ENCODE peak calls at places on chromosomes 11 and 22, in five cellular contexts. X is HL-60, C is thoracic aorta, R is lower leg skin, O is RWPE1. M is an unnamed sample.

GRCh38 chr11:78100276-78101040 is 20.8 kb upstream of the NDUFC2 start:
- DNase-seq in O (no peak), R (no peak), X (no peak), C (no peak), M (no peak)

GRCh38 chr11:120216426-120217102 is 5.7 kb downstream of the OAF start:
- DNase-seq in R (no peak), X (no peak), O (no peak), C (no peak), M (no peak)

GRCh38 chr11:9688716-9689511 is 25.0 kb downstream of the SWAP70 start:
- DNase-seq in X (no peak), C (no peak), O (peak; percentile 47), R (no peak), M (peak; percentile 57)

GRCh38 chr11:107508201-107508857 is 50.7 kb upstream of the CWF19L2 start:
- DNase-seq in R (no peak), O (no peak), C (no peak), X (no peak), M (no peak)

GRCh38 chr11:35118906-35119305 is 20.1 kb upstream of the CD44 start:
- DNase-seq in C (no peak), R (no peak), X (no peak), O (no peak), M (no peak)

GRCh38 chr22:48456449-48456848 is 1371.2 kb downstream of the BRD1 start:
- DNase-seq in C (no peak), X (no peak), R (no peak), O (no peak), M (no peak)

GRCh38 chr11:68667511-68668253 is 16.7 kb upstream of the GAL start:
- DNase-seq in C (no peak), X (no peak), O (no peak), R (no peak), M (no peak)

GRCh38 chr11:102062106-102062505 is 14.9 kb downstream of the CFAP300 start:
- DNase-seq in R (no peak), C (no peak), O (no peak), X (no peak), M (no peak)

GRCh38 chr11:26905368-26905767 is 88.5 kb upstream of the FIBIN start:
- DNase-seq in X (no peak), R (no peak), C (no peak), O (peak; percentile 7), M (no peak)

GRCh38 chr22:37782340-37783168 is 25.2 kb upstream of the GCAT start:
- DNase-seq in X (no peak), O (no peak), R (no peak), C (no peak), M (no peak)

GRCh38 chr11:133894956-133895549 is 49.7 kb upstream of the SPATA19 start:
- DNase-seq in O (no peak), C (no peak), R (peak; percentile 39), X (no peak), M (no peak)

GRCh38 chr11:76667271-76667818 is 3.2 kb downstream of the LRRC32 start:
- DNase-seq in C (no peak), R (peak; percentile 78), O (no peak), X (no peak), M (peak; percentile 22)

GRCh38 chr22:39723899-39724351 is 153.4 kb downstream of the CACNA1I start:
- DNase-seq in C (no peak), R (peak; percentile 78), X (no peak), O (peak; percentile 25), M (no peak)

GRCh38 chr11:46279393-46280099 is 2.1 kb downstream of the CREB3L1 start:
- DNase-seq in C (no peak), R (no peak), O (no peak), X (no peak), M (no peak)

GRCh38 chr22:29907753-29908515 is 25.0 kb downstream of the MTMR3 start:
- DNase-seq in X (peak; percentile 28), R (peak; percentile 89), O (peak; percentile 82), C (peak; percentile 36), M (peak; percentile 75)

GRCh38 chr22:31248965-31249940 is 37.2 kb downstream of the LIMK2 start:
- DNase-seq in C (no peak), O (no peak), R (no peak), X (no peak), M (no peak)

GRCh38 chr22:46134111-46134705 is 16.1 kb upstream of the PPARA start:
- DNase-seq in C (no peak), X (no peak), R (no peak), O (no peak), M (peak; percentile 43)

GRCh38 chr22:29253561-29254282 is 14.1 kb downstream of the RHBDD3 start:
- DNase-seq in X (no peak), O (no peak), C (no peak), R (peak; percentile 78), M (no peak)

GRCh38 chr11:3010004-3010403 is 17.9 kb upstream of the NAP1L4 start:
- DNase-seq in C (no peak), O (no peak), X (no peak), R (no peak), M (no peak)

GRCh38 chr11:128890543-128891409 is at the start of gene KCNJ5:
- DNase-seq in O (peak; percentile 34), C (no peak), R (no peak), X (no peak), M (no peak)

GRCh38 chr11:109590782-109591181 is 168.8 kb downstream of the C11orf87 start:
- DNase-seq in O (no peak), X (no peak), R (no peak), C (no peak), M (no peak)

GRCh38 chr11:96506041-96506440 is 116.2 kb downstream of the JRKL start:
- DNase-seq in C (no peak), X (no peak), O (no peak), R (no peak), M (no peak)

GRCh38 chr11:106276859-106277436 is 199.5 kb downstream of the AASDHPPT start:
- DNase-seq in O (peak; percentile 11), C (no peak), R (no peak), X (no peak), M (no peak)

GRCh38 chr11:28526406-28526751 is 418.2 kb downstream of the METTL15 start:
- DNase-seq in C (no peak), O (no peak), R (no peak), X (no peak), M (no peak)

DNA sequence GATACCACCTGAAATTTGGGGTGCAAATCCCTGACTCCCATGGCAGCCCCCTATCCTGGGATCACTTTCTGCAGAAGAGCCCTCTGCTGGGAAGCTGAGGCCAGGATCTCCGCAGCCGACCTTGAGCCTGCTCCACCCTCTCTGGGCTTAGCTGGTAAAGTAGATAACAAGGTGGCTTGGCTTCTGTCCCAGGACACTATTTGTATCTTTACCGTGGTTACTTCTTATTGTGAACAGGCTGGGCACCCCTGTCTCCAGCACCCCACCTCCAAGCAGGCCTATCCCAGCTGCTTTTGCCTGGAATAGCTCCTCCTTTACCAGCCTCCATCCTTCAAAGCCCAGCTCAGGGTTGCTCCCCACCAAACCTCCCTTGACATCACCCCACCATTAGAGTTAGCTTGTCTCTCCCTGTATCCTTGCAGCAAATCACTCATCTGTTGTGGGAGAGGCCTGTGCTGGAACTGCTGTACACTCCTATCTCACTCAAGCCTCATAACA is 35.2 kb upstream of the P2RY2 start:
- DNase-seq in X (no peak), O (no peak), R (no peak), C (no peak), M (no peak)
- TF ChIP-seq CTCF in X (no peak), O (no peak), R (no peak), C (no peak), M (no peak)

DNA sequence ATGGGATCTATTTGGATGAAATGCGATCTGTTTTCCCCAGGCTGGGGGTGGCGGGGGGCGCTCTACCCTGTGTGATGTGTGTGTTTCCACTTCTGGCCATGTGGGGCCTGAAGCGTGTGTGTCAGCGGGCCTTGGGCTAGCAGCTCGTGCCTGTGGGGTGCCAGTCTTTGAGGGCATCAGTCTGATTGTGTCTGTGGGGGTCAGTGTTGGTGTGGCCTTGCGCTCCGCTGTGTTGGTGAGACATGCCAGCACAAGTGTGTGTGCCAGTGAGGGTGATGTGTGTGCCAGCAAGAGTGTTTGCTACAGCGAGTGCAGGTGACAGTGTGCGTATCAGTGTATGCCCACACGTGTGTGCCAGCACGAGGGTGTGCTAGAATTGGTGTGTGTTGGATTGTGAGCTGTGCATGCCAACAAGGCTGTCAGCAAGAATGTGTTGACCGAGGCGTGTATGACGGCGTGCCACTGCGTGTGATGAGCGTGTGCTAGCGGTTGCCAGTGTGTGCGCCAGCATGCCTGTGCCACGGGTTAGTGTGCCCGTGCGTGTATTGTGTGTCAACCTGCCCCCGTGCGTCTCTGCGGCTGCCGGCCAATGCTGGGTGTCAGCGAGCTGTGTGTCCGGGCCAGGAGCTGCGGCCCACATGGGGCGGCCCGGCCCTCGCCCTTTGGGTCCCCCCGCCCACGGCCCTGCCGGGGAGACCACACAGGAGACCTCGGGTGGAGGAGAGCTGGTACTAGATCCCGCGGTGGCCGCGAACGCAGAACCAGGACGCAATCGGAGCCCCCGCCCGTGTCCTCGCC is 519 bp downstream of the ARRB1 start:
- DNase-seq in C (no peak), O (no peak), X (peak; percentile 51), R (peak; percentile 93), M (peak; percentile 62)
- TF ChIP-seq CTCF in C (no peak), O (no peak), X (no peak), R (no peak), M (peak; percentile 20)

GRCh38 chr22:25048659-25049657 is 96.4 kb downstream of the KIAA1671 start:
- DNase-seq in X (peak; percentile 26), R (peak; percentile 92), O (peak; percentile 54), C (no peak), M (no peak)
- TF ChIP-seq CTCF in X (peak; percentile 73), R (no peak), O (peak; percentile 85), C (peak; percentile 94), M (peak; percentile 86)

DNA sequence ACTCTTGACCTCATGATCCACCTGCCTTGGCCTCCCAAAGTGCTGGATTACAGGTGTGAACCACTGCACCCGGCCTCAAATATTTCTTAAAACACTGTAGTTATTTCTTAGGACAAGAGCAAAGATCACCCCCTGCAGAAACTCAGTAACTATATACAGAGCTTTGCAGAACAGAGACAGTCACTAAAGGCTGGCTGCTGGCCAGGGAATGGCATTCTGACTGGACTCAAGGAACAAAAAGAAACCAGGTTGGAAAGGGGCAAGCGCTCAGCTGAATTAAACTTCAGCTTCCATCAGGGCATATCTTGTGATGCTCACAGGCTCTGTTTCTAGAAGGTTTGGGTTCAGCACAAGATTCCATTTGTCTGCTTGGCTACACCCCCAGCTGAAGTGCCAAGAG is 95.8 kb downstream of the ADAMTS15 start:
- DNase-seq in X (no peak), R (no peak), O (no peak), C (no peak), M (no peak)
- TF ChIP-seq CTCF in X (no peak), R (no peak), O (no peak), C (no peak), M (no peak)

M was measured in CD14-positive monocyte.